ENCODE peak calls at places on chromosomes 11 and 22, in four cellular contexts. N is stomach, A is heart left ventricle, F is neural progenitor cell. Q is an unnamed sample.

GRCh38 chr11:65275906-65276305 is 14.1 kb downstream of the POLA2 start:
- DNase-seq in N (no peak), A (no peak), F (no peak), Q (no peak)

GRCh38 chr11:86523738-86524602 is 148.4 kb downstream of the ME3 start:
- DNase-seq in N (peak), A (no peak), F (no peak), Q (peak)

GRCh38 chr11:128187829-128188228 is 399.5 kb downstream of the ETS1 start:
- DNase-seq in N (no peak), A (no peak), F (no peak), Q (peak)

GRCh38 chr11:121711900-121712424 is 259.2 kb upstream of the SORL1-AS1 start:
- DNase-seq in N (no peak), A (no peak), F (no peak), Q (no peak)

GRCh38 chr11:118870396-118871343 is 13.0 kb upstream of the CXCR5 start:
- DNase-seq in N (no peak), A (peak), F (peak), Q (peak)

GRCh38 chr22:17228725-17229126 is 9.5 kb upstream of the ADA2 start:
- DNase-seq in N (no peak), A (no peak), F (no peak), Q (no peak)

GRCh38 chr22:31120230-31120629 is 2.5 kb upstream of the INPP5J start:
- DNase-seq in N (no peak), A (no peak), F (no peak), Q (no peak)

GRCh38 chr22:45844949-45845613 is 131.9 kb downstream of the WNT7B start:
- DNase-seq in N (no peak), A (no peak), F (peak), Q (no peak)

GRCh38 chr11:126635511-126635910 is 280.0 kb downstream of the ST3GAL4 start:
- DNase-seq in N (no peak), A (no peak), F (no peak), Q (no peak)

GRCh38 chr22:46027219-46028068 is 50.5 kb upstream of the WNT7B start:
- DNase-seq in N (peak), A (peak), F (peak), Q (no peak)

GRCh38 chr22:19172213-19173046 is 6.1 kb downstream of the SLC25A1 start:
- DNase-seq in N (no peak), A (no peak), F (no peak), Q (no peak)

GRCh38 chr11:122778148-122778547 is 60.2 kb upstream of the CRTAM start:
- DNase-seq in N (no peak), A (no peak), F (no peak), Q (no peak)

GRCh38 chr11:2276999-2277328 is 6.6 kb upstream of the ASCL2 start:
- DNase-seq in N (no peak), A (no peak), F (no peak), Q (no peak)

GRCh38 chr11:57546451-57546850 is 9.1 kb downstream of the SMTNL1 start:
- DNase-seq in N (no peak), A (no peak), F (no peak), Q (no peak)

GRCh38 chr11:27757953-27758352 is 57.7 kb upstream of the BDNF start:
- DNase-seq in N (no peak), A (no peak), F (no peak), Q (peak)

GRCh38 chr11:102869354-102869753 is 5.4 kb downstream of the MMP12 start:
- DNase-seq in N (no peak), A (no peak), F (no peak), Q (no peak)

GRCh38 chr11:44338721-44339529 is 29.0 kb upstream of the ALX4 start:
- DNase-seq in N (no peak), A (no peak), F (no peak), Q (no peak)

GRCh38 chr22:50403701-50404101 is 60.6 kb downstream of the PPP6R2 start:
- DNase-seq in N (peak), A (peak), F (no peak), Q (no peak)

GRCh38 chr22:24486501-24486921 is 8.6 kb upstream of the UPB1 start:
- DNase-seq in N (no peak), A (no peak), F (no peak), Q (no peak)

GRCh38 chr22:46119729-46120419 is 30.5 kb upstream of the PPARA start:
- DNase-seq in N (no peak), A (no peak), F (no peak), Q (peak)

GRCh38 chr11:121946514-121946913 is 169.5 kb downstream of the BLID start:
- DNase-seq in N (no peak), A (no peak), F (no peak), Q (no peak)

GRCh38 chr11:67506426-67507032 is 1.4 kb upstream of the PITPNM1 start:
- DNase-seq in N (peak), A (no peak), F (no peak), Q (no peak)

GRCh38 chr11:64694821-64695365 is 28.1 kb downstream of the NRXN2 start:
- DNase-seq in N (no peak), A (no peak), F (peak), Q (no peak)

GRCh38 chr11:68904458-68904847 is 762 bp downstream of the IGHMBP2 start:
- DNase-seq in N (no peak), A (peak), F (no peak), Q (no peak)

Q was measured in fibroblast of gingiva.